ENCODE peak calls at places on chromosome 6, in four cellular contexts. T, N, J and I are unnamed samples.
A peak's percentile ranks its signal among the peaks of the same experiment; 100 is the strongest.

GRCh38 chr6:2754396-2754795 is 3.7 kb upstream of the MYLK4 start:
- DNase-seq in N (no peak), J (no peak), T (no peak), I (no peak)

GRCh38 chr6:114934079-114934478 is 591.3 kb upstream of the HS3ST5 start:
- DNase-seq in N (no peak), J (no peak), T (no peak), I (no peak)

GRCh38 chr6:56624046-56624727 is 18.5 kb downstream of the DST start:
- DNase-seq in T (no peak), N (no peak), J (peak; percentile 13), I (no peak)

GRCh38 chr6:83215131-83216047 is 22.2 kb downstream of the RWDD2A start:
- DNase-seq in J (peak; percentile 82), N (no peak), T (peak; percentile 17), I (peak; percentile 29)

GRCh38 chr6:98769546-98769945 is 64.8 kb upstream of the POU3F2 start:
- DNase-seq in N (no peak), J (peak; percentile 11), T (no peak), I (no peak)

GRCh38 chr6:35690484-35690883 is 1.8 kb upstream of the FKBP5 start:
- DNase-seq in J (no peak), N (no peak), T (no peak), I (no peak)

GRCh38 chr6:135258970-135259369 is 77.9 kb downstream of the MYB start:
- DNase-seq in T (no peak), J (no peak), N (no peak), I (no peak)

GRCh38 chr6:143232849-143233248 is 172.2 kb downstream of the AIG1 start:
- DNase-seq in T (no peak), N (no peak), J (peak; percentile 54), I (no peak)

GRCh38 chr6:161545741-161546140 is 271.9 kb upstream of the AGPAT4 start:
- DNase-seq in J (no peak), T (no peak), N (no peak), I (no peak)

GRCh38 chr6:52457096-52457495 is 37.0 kb downstream of the EFHC1 start:
- DNase-seq in J (no peak), T (no peak), N (no peak), I (no peak)

GRCh38 chr6:89239338-89239737 is 22.2 kb upstream of the GABRR1 start:
- DNase-seq in T (no peak), J (peak; percentile 8), N (no peak), I (no peak)

GRCh38 chr6:7140631-7141366 is 33.0 kb downstream of the RREB1 start:
- DNase-seq in J (peak; percentile 64), T (peak; percentile 92), N (peak; percentile 96), I (peak; percentile 83)

GRCh38 chr6:142838821-142839685 is 105.9 kb downstream of the HIVEP2 start:
- DNase-seq in J (peak; percentile 76), N (no peak), T (no peak), I (no peak)

GRCh38 chr6:118672678-118673077 is 21.3 kb upstream of the CEP85L start:
- DNase-seq in J (no peak), N (no peak), T (no peak), I (no peak)

GRCh38 chr6:118667988-118668387 is 16.6 kb upstream of the CEP85L start:
- DNase-seq in J (no peak), T (no peak), N (no peak), I (no peak)

GRCh38 chr6:118665011-118665410 is 13.6 kb upstream of the CEP85L start:
- DNase-seq in J (no peak), T (no peak), N (no peak), I (no peak)

GRCh38 chr6:118669561-118669960 is 18.2 kb upstream of the CEP85L start:
- DNase-seq in T (no peak), J (no peak), N (no peak), I (no peak)

GRCh38 chr6:118668761-118669411 is 17.5 kb upstream of the CEP85L start:
- DNase-seq in N (no peak), T (peak; percentile 49), J (peak; percentile 51), I (no peak)
- H3K4me3 ChIP-seq in N (no peak overlapping the region), T (no peak overlapping the region), J (no peak overlapping the region), I (no peak overlapping the region)

DNA sequence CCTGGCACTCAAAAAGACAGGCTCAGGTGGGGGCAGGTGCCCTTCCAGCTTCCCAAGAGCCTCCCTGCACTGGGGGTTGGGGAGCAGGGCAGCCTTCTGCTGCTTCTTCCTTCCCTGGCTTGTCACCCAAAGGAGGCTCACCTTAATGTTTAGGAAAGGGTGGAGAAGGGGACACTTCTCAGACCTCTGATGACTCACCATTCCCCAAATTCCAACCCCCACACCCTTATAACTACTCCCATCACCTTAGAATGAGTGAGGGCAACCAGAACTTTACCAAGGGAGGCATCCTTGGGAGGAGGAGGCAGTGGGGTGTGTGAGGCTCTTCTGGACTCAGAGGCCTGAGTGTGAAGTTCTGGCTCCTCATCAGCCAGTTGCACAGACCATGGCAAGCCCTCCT is 15.2 kb upstream of the FOXP4 start:
- DNase-seq in J (no peak), N (no peak), T (no peak), I (no peak)
- H3K4me3 ChIP-seq in J (no peak overlapping the region), N (no peak overlapping the region), T (no peak overlapping the region), I (peak overlapping the region; percentile 64)

GRCh38 chr6:73314577-73315492 is 39.2 kb downstream of the DPPA5 start:
- DNase-seq in N (no peak), T (no peak), J (no peak), I (no peak)
- H3K4me3 ChIP-seq in N (peak overlapping the region; percentile 54), T (no peak overlapping the region), J (peak overlapping the region; percentile 26), I (no peak overlapping the region)

GRCh38 chr6:166440729-166441128 is 58.0 kb upstream of the MPC1 start:
- DNase-seq in N (no peak), T (no peak), J (no peak), I (no peak)

GRCh38 chr6:166442131-166442530 is 59.4 kb upstream of the MPC1 start:
- DNase-seq in J (no peak), N (no peak), T (no peak), I (no peak)

GRCh38 chr6:166444446-166444845 is 61.7 kb upstream of the MPC1 start:
- DNase-seq in N (no peak), J (no peak), T (no peak), I (no peak)

GRCh38 chr6:166441641-166442078 is 58.9 kb upstream of the MPC1 start:
- DNase-seq in N (no peak), T (no peak), J (no peak), I (no peak)

DNA sequence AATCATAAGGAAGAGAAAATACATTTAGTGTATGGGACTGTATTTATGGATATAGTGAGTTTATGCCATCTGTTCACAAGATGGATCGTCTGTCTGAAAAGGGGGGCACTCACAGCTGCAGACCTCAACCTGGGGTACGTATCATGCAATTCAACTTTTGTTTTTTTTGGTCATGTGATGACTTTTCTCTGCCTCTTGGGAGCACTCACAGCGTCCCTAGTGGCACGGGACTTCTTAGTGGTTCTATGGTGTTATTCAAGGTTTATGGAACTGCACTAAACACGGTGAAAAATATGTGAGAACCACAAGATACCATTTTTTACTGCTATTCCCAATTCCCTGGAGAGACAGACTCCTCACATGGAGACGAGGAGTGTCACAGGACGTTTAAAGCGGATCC is 60.4 kb upstream of the MPC1 start:
- DNase-seq in T (no peak), J (no peak), N (no peak), I (no peak)
- H3K4me3 ChIP-seq in T (no peak overlapping the region), J (no peak overlapping the region), N (no peak overlapping the region), I (no peak overlapping the region)

DNA sequence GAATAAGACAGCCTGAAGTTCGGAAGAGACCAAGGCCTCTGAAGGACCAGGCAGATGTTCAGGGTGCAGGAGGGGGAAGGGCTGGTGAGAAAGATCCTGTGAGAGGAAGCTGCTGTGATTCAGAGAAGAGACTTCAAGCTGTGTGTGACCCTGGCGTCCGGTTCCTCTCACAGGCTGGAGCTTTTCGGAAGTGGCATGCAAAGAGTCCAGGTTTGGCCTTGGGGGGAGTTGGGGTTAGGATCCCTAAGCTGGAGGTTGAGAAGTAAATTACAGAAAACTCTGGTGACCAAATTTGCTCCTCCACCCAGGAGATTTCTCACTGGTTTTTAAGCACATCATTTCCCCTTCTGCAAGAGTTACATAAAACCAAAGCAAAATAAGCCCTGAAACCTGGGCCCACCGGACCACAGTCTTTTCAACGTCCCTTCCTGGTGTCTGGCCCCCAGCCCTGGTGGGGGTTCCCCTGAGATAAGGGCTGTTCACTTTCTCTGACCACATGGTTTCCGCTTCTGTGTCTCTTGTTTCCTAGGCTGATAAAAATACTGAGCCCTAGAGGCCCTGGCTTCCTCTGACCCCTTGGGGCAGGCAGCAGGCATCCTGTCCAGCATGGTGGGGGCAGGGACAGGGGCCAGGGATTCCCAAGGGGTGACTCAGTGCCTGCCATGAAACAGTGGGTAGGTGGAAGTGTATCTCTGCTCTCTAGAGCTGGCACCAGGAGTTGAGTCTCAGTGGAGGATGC is 12.0 kb upstream of the LTA start:
- DNase-seq in T (no peak), J (peak; percentile 64), N (peak; percentile 94), I (peak; percentile 64)
- H3K4me3 ChIP-seq in T (no peak overlapping the region), J (no peak overlapping the region), N (peak overlapping the region; percentile 64), I (peak overlapping the region; percentile 54)

GRCh38 chr6:127120787-127121636 is 2.5 kb downstream of the RSPO3 start:
- DNase-seq in T (peak; percentile 73), N (peak; percentile 83), J (peak; percentile 87), I (peak; percentile 25)

GRCh38 chr6:127121637-127121960 is 3.1 kb downstream of the RSPO3 start:
- DNase-seq in J (no peak), T (no peak), N (no peak), I (no peak)

GRCh38 chr6:127119361-127120108 is 1.1 kb downstream of the RSPO3 start:
- DNase-seq in T (no peak), J (no peak), N (peak; percentile 74), I (no peak)

GRCh38 chr6:127118505-127119360 is at the start of gene RSPO3:
- DNase-seq in T (no peak), J (peak; percentile 33), N (peak; percentile 69), I (no peak)

DNA sequence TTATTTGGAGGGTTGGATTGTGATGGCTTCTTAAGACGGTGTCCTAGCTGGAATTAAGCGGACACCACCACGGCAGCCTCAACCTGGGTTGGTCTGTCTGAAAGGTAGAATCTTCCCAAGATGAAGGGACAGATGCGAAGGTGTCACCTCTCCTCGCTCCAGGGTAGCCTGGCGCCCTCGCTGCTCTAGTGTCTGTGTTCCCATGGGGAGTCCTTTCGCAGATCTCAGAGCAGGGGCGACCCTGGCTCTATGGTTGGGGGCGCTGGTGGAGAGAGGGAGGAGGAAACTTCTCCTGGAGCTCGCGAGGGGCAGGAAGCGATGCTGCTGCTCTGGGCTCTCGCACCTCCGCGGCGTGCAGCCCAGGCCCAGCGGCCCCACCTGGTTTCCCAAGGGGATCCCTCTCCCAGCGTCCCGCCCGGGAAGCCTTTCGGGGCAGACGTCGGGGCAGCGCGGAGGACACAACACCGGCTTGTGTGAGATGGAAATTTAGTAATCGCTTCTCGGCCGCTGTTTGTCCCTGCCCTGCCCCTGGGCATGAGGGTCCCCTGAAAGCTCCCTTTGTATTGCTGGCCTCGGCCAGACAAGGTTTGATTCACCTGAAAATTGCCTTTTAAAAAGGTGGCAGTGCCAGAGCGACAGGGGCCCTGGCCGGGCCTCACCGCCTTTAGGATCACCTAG is 1.8 kb downstream of the RSPO3 start:
- DNase-seq in J (no peak), N (no peak), T (no peak), I (no peak)
- H3K4me3 ChIP-seq in J (no peak overlapping the region), N (peak overlapping the region; percentile 69), T (peak overlapping the region; percentile 66), I (no peak overlapping the region)

DNA sequence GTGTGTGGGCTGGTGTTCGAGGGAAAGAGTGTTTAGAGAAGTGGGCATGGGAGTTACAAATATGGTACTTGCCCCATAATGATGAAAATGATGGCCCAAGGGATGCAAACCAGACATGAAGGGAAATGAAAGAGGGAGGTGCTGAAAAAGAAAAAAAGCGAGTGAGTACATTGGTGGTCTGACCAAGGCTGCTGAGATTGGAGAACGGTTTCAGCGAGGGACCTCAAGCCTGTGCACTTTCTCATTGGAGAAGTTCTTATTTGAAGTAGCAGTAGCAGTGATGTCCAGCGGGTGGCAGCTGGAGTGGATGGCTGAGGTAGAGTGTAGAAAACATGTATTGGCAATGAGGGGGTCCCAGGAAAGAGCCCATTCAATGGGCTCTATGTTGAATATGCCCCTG is 54.8 kb downstream of the TNFAIP3 start:
- DNase-seq in N (no peak), J (no peak), T (no peak), I (no peak)
- H3K4me3 ChIP-seq in N (no peak overlapping the region), J (no peak overlapping the region), T (no peak overlapping the region), I (no peak overlapping the region)

GRCh38 chr6:13273931-13274706 is 54.2 kb downstream of the TBC1D7 start:
- DNase-seq in N (peak; percentile 88), T (no peak), J (no peak), I (peak; percentile 53)
- H3K4me3 ChIP-seq in N (peak overlapping the region; percentile 72), T (no peak overlapping the region), J (no peak overlapping the region), I (no peak overlapping the region)